ENCODE peak calls at places on chromosomes 1 and 21, in five cellular contexts. H is skeletal muscle cell, K is fibroblast of pulmonary artery, G is fibroblast of mammary gland, O is body of pancreas. C is an unnamed sample.
A peak's percentile ranks its signal among the peaks of the same experiment; 100 is the strongest.

GRCh38 chr1:153697873-153698647 is 19.6 kb downstream of the NPR1 start:
- DNase-seq in K (peak; percentile 93), G (peak; percentile 83), H (no peak), O (peak; percentile 24), C (peak; percentile 47)

GRCh38 chr1:203121186-203122015 is 6.1 kb upstream of the ADORA1 start:
- DNase-seq in G (no peak), O (no peak), H (no peak), K (no peak), C (no peak)

GRCh38 chr21:32974653-32975052 is 51.1 kb upstream of the OLIG2 start:
- DNase-seq in K (no peak), H (no peak), O (no peak), G (no peak), C (no peak)

GRCh38 chr1:214029796-214030195 is 42.0 kb downstream of the PROX1 start:
- DNase-seq in K (no peak), G (no peak), O (no peak), H (peak; percentile 15), C (no peak)

GRCh38 chr1:197065549-197065948 is 1.5 kb downstream of the F13B start:
- DNase-seq in O (no peak), K (peak; percentile 71), G (peak; percentile 33), H (peak; percentile 61), C (peak; percentile 85)

GRCh38 chr1:8222789-8223188 is 95.1 kb upstream of the SLC45A1 start:
- DNase-seq in G (no peak), H (no peak), O (no peak), K (no peak), C (no peak)

GRCh38 chr1:36769886-36770830 is 264.2 kb downstream of the GRIK3 start:
- DNase-seq in O (no peak), H (no peak), G (no peak), K (no peak), C (no peak)

GRCh38 chr1:165235158-165235776 is 121.2 kb downstream of the LMX1A start:
- DNase-seq in G (no peak), O (peak; percentile 46), H (no peak), K (no peak), C (no peak)

GRCh38 chr1:29304025-29304684 is 67.8 kb downstream of the PTPRU start:
- DNase-seq in O (no peak), G (no peak), K (no peak), H (no peak), C (no peak)

GRCh38 chr1:43769350-43769908 is 62.1 kb downstream of the ST3GAL3 start:
- DNase-seq in G (no peak), H (no peak), O (no peak), K (no peak), C (no peak)

GRCh38 chr1:39507230-39507928 is 15.9 kb downstream of the BMP8A start:
- DNase-seq in H (no peak), O (no peak), K (no peak), G (no peak), C (peak; percentile 48)

GRCh38 chr1:80153762-80154555 is 1147.4 kb upstream of the ADGRL4 start:
- DNase-seq in K (no peak), G (peak; percentile 0), O (no peak), H (no peak), C (no peak)

GRCh38 chr1:233166896-233167295 is 128.6 kb downstream of the PCNX2 start:
- DNase-seq in G (no peak), O (no peak), K (peak; percentile 81), H (no peak), C (peak; percentile 51)

GRCh38 chr1:4110888-4111287 is 210.8 kb upstream of the C1orf174 start:
- DNase-seq in H (no peak), G (no peak), K (no peak), O (no peak), C (no peak)

GRCh38 chr21:28875078-28875477 is 117.6 kb downstream of the LTN1 start:
- DNase-seq in K (no peak), O (no peak), H (no peak), G (no peak), C (no peak)

GRCh38 chr1:212721388-212722247 is 22.0 kb upstream of the BATF3 start:
- DNase-seq in K (peak; percentile 66), H (peak; percentile 36), G (peak; percentile 83), O (no peak), C (peak; percentile 60)

GRCh38 chr1:91613594-91613993 is 112.9 kb downstream of the CDC7 start:
- DNase-seq in H (no peak), O (no peak), G (no peak), K (no peak), C (no peak)

GRCh38 chr1:84855168-84855567 is 37.8 kb downstream of the LPAR3 start:
- DNase-seq in O (no peak), G (peak; percentile 83), H (no peak), K (peak; percentile 65), C (no peak)

GRCh38 chr1:222416001-222416791 is 131.7 kb downstream of the HHIPL2 start:
- DNase-seq in G (no peak), O (no peak), H (no peak), K (no peak), C (no peak)

GRCh38 chr21:25541042-25541441 is 66.2 kb downstream of the MRPL39 start:
- DNase-seq in H (no peak), K (no peak), G (no peak), O (no peak), C (no peak)

GRCh38 chr1:30368841-30369240 is 354.5 kb downstream of the MATN1 start:
- DNase-seq in K (no peak), O (no peak), H (no peak), G (no peak), C (no peak)

GRCh38 chr1:212062832-212063438 is 27.4 kb downstream of the DTL start:
- DNase-seq in H (peak; percentile 7), K (peak; percentile 61), G (peak; percentile 64), O (no peak), C (peak; percentile 67)

GRCh38 chr1:58783090-58783992 is 506 bp downstream of the JUN start:
- DNase-seq in H (no peak), G (peak; percentile 34), K (peak; percentile 66), O (peak; percentile 67), C (peak; percentile 76)

GRCh38 chr1:6724517-6725141 is 23.0 kb upstream of the DNAJC11 start:
- DNase-seq in O (no peak), G (peak; percentile 28), H (no peak), K (peak; percentile 93), C (peak; percentile 61)

GRCh38 chr21:33760641-33761103 is 118.4 kb downstream of the ITSN1 start:
- DNase-seq in H (no peak), O (no peak), K (peak; percentile 42), G (peak; percentile 76), C (peak; percentile 88)

GRCh38 chr1:170063109-170063826 is 11.2 kb downstream of the KIFAP3 start:
- DNase-seq in K (peak; percentile 8), H (no peak), G (peak; percentile 60), O (no peak), C (peak; percentile 13)

GRCh38 chr1:170071378-170071777 is 3.1 kb downstream of the KIFAP3 start:
- DNase-seq in K (no peak), O (no peak), G (no peak), H (no peak), C (no peak)

GRCh38 chr1:170068923-170069322 is 5.6 kb downstream of the KIFAP3 start:
- DNase-seq in G (no peak), H (no peak), O (no peak), K (no peak), C (no peak)

DNA sequence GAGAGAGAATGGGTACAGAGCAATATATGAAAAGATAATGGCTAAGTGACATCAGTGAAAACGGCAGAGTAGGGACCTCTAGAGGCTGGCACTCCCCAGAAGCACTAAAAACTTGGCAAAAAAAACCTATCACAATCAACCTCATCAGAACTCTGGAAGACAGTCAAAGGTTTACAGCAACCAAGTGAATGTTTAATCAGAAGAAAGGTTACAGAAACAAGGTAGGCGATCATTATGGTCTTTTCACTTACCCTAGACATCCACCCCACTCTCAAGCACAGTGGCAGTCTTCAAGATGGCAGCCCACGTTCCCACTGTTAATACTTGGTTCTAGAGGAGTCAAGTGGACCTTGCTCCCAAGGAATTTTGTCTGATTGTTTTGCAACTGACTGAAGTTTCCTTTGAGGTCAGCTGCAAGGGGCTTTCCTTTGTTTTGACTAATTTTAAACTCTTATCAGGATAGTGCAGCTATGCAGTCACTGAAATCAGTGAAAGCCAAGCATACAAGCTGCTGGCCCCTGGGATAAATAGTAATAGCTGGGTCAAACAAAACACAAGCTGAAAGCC is 7.2 kb downstream of the KIFAP3 start:
- DNase-seq in K (peak; percentile 53), H (no peak), O (no peak), G (no peak), C (no peak)
- H3K4me3 ChIP-seq in K (no peak overlapping the region), H (no peak overlapping the region), O (no peak overlapping the region), G (no peak overlapping the region), C (no peak overlapping the region)

GRCh38 chr1:107110346-107110745 is 30.5 kb upstream of the NTNG1 start:
- DNase-seq in H (no peak), G (peak; percentile 12), O (no peak), K (peak; percentile 1), C (no peak)

GRCh38 chr1:107105914-107106313 is 34.9 kb upstream of the NTNG1 start:
- DNase-seq in H (no peak), O (no peak), K (no peak), G (no peak), C (no peak)
- H3K4me3 ChIP-seq in H (no peak overlapping the region), O (no peak overlapping the region), K (no peak overlapping the region), G (no peak overlapping the region), C (no peak overlapping the region)

DNA sequence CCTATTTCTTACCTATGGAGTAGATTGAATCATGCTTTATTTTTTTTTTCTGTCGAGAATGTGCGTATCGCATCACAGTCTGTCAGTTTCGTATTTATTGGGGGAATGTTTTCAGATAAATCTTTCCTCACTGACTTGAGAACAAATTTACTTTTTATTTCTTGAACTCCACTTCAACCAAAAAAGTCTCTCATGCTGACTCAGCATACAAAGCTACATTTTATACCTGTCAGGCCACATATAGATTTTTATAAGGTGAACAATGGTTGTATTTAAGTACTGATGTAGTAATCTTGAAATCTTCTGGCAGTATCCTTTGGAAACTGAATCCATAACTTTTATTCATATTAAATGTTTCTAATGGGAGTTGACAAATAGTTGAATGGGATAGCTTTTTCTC is 367.4 kb downstream of the HLX start:
- DNase-seq in O (no peak), K (no peak), G (no peak), H (no peak), C (no peak)
- H3K4me3 ChIP-seq in O (no peak overlapping the region), K (no peak overlapping the region), G (no peak overlapping the region), H (no peak overlapping the region), C (no peak overlapping the region)

GRCh38 chr1:15220024-15220392 is 27.0 kb upstream of the FHAD1 start:
- DNase-seq in O (no peak), H (no peak), K (no peak), G (no peak), C (no peak)
- H3K4me3 ChIP-seq in O (no peak overlapping the region), H (no peak overlapping the region), K (no peak overlapping the region), G (no peak overlapping the region), C (no peak overlapping the region)

DNA sequence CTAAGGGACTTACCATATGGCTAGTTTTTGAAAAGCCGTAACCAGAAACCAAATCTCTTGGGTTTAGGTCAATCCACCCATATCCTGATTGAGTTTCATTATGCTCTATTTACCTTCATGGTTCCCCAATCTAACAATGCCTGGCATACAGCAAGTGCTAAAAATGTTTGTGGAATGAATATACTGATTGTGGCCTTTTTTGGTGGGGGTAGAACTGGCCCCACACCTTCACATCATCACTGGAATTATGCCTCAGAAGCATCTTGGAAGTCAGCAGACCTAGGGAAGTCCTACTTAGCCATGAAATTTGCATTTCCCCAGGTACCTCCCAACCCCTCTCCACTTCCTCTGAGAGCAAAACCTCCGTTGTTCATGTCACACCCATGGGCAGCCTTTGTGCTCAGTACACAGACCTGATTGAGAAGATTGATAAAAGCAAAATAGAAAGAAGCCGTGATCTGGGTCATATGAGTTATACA is 17.8 kb upstream of the SLAMF1 start:
- DNase-seq in G (no peak), K (no peak), H (no peak), O (no peak), C (no peak)
- H3K4me3 ChIP-seq in G (no peak overlapping the region), K (no peak overlapping the region), H (no peak overlapping the region), O (no peak overlapping the region), C (no peak overlapping the region)